ENCODE peak calls at places on chromosome 5, in nine cellular contexts. W is upper lobe of left lung; T is sigmoid colon; K is transverse colon; Y is CD4-positive, alpha-beta memory T cell; R is mesenchymal stem cell; Q is bronchial epithelial cell; S is IMR-90; D is effector memory CD4-positive, alpha-beta T cell. A is an unnamed sample. For H3K36me3, the result is how much of the 10 kb centered on the place peaks cover.

GRCh38 chr5:74205745-74206570 is 434.6 kb downstream of the ENC1 start:
- DNase-seq in W (no peak), T (no peak), K (no peak), Y (no peak), R (no peak), Q (no peak), S (no peak), D (no peak), A (no peak)

GRCh38 chr5:7274180-7274579 is 121.8 kb upstream of the ADCY2 start:
- DNase-seq in W (no peak), T (no peak), K (no peak), Y (no peak), R (no peak), Q (no peak), S (no peak), D (no peak), A (no peak)

GRCh38 chr5:81326554-81326953 is 25.2 kb downstream of the ZCCHC9 start:
- DNase-seq in W (no peak), T (no peak), K (no peak), Y (no peak), R (no peak), Q (no peak), S (peak), D (no peak), A (no peak)

GRCh38 chr5:168304349-168304748 is 12.9 kb downstream of the WWC1 start:
- DNase-seq in W (peak), T (no peak), K (no peak), Y (no peak), R (no peak), Q (no peak), S (no peak), D (no peak), A (no peak)

GRCh38 chr5:5721881-5722280 is 299.4 kb downstream of the ICE1 start:
- DNase-seq in W (no peak), T (no peak), K (no peak), Y (no peak), R (no peak), Q (no peak), S (no peak), D (no peak), A (no peak)

GRCh38 chr5:93078082-93079038 is 502.7 kb downstream of the NR2F1-AS1 start:
- DNase-seq in W (no peak), T (peak), K (peak), Y (no peak), R (peak), Q (peak), S (peak), D (no peak), A (no peak)

GRCh38 chr5:14587143-14587542 is 5.6 kb downstream of the OTULINL start:
- DNase-seq in W (peak), T (peak), K (no peak), Y (no peak), R (no peak), Q (no peak), S (no peak), D (no peak), A (no peak)

GRCh38 chr5:34486160-34486765 is 169.9 kb upstream of the RAI14 start:
- DNase-seq in W (peak), T (peak), K (peak), Y (peak), R (peak), Q (peak), S (peak), D (no peak), A (peak)

GRCh38 chr5:77985247-77985646 is 209.1 kb upstream of the TBCA start:
- DNase-seq in W (no peak), T (no peak), K (no peak), Y (no peak), R (no peak), Q (no peak), S (no peak), D (no peak), A (no peak)

GRCh38 chr5:98483301-98483700 is 290.2 kb upstream of the RGMB start:
- DNase-seq in W (no peak), T (no peak), K (no peak), Y (no peak), R (peak), Q (no peak), S (peak), D (no peak), A (no peak)

GRCh38 chr5:41435276-41435675 is 75.1 kb downstream of the PLCXD3 start:
- DNase-seq in W (no peak), T (no peak), K (no peak), Y (no peak), R (no peak), Q (no peak), S (no peak), D (no peak), A (no peak)

GRCh38 chr5:175712681-175713085 is 54.8 kb downstream of the HRH2 start:
- DNase-seq in W (no peak), T (no peak), K (peak), Y (no peak), R (no peak), Q (no peak), S (no peak), D (no peak), A (no peak)

GRCh38 chr5:53490747-53491146 is 10.3 kb downstream of the FST start:
- DNase-seq in W (no peak), T (no peak), K (no peak), Y (no peak), R (peak), Q (peak), S (peak), D (no peak), A (no peak)

GRCh38 chr5:23330726-23331125 is 176.7 kb upstream of the PRDM9 start:
- DNase-seq in W (no peak), T (no peak), K (no peak), Y (no peak), R (no peak), Q (peak), S (no peak), D (no peak), A (no peak)

GRCh38 chr5:163565931-163566608 is 60.7 kb downstream of the MAT2B start:
- DNase-seq in W (peak), T (no peak), K (peak), Y (peak), R (peak), Q (peak), S (peak), D (peak), A (no peak)

DNA sequence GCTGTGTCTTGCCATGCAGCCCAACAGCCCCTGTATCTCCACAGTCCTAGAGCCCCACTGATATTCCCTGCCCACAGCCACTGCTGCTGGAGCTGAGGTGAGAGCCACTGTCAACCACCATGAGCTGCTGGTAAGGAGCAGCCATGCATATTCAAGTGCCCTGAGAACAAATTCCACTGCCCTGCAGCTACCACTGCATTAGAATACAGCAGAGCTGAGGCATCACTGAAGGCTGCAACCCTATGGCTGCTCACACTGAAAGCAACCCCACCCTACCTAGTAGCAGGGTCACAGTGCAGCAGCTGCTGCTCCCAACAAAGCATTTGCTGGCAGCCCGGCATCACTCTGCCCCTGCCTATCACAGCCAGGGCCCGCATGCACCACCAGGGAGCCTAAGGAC is 68.6 kb downstream of the SKIC3 start:
- DNase-seq in W (no peak), T (no peak), K (no peak), Y (no peak), R (no peak), Q (no peak), S (no peak), D (no peak), A (no peak)
- H3K36me3 ChIP-seq in W (under half), T (half or more), K (under half), Y (half or more), R (half or more), Q (under half), S (under half), D (half or more), A (under half)

GRCh38 chr5:10376530-10376929 is 23.0 kb downstream of the MARCHF6 start:
- DNase-seq in W (no peak), T (no peak), K (no peak), Y (no peak), R (no peak), Q (no peak), S (no peak), D (no peak), A (no peak)

GRCh38 chr5:10377081-10377480 is 23.6 kb downstream of the MARCHF6 start:
- DNase-seq in W (no peak), T (no peak), K (no peak), Y (no peak), R (no peak), Q (no peak), S (no peak), D (no peak), A (no peak)

GRCh38 chr5:10374623-10375022 is 21.1 kb downstream of the MARCHF6 start:
- DNase-seq in W (no peak), T (no peak), K (no peak), Y (no peak), R (no peak), Q (no peak), S (no peak), D (no peak), A (no peak)

GRCh38 chr5:10372726-10373709 is 19.5 kb downstream of the MARCHF6 start:
- DNase-seq in W (no peak), T (no peak), K (no peak), Y (no peak), R (no peak), Q (no peak), S (no peak), D (no peak), A (peak)

GRCh38 chr5:10374032-10374431 is 20.5 kb downstream of the MARCHF6 start:
- DNase-seq in W (no peak), T (no peak), K (no peak), Y (no peak), R (no peak), Q (no peak), S (no peak), D (no peak), A (no peak)
- H3K36me3 ChIP-seq in W (under half), T (under half), K (under half), Y (under half), R (under half), Q (under half), S (under half), D (under half), A (under half)

GRCh38 chr5:463952-464351 is 21.0 kb downstream of the EXOC3 start:
- DNase-seq in W (peak), T (peak), K (peak), Y (peak), R (no peak), Q (no peak), S (no peak), D (peak), A (no peak)

GRCh38 chr5:466661-467310 is 23.8 kb downstream of the EXOC3 start:
- DNase-seq in W (no peak), T (peak), K (peak), Y (no peak), R (no peak), Q (no peak), S (no peak), D (no peak), A (no peak)

GRCh38 chr5:464446-464842 is 21.5 kb downstream of the EXOC3 start:
- DNase-seq in W (peak), T (peak), K (peak), Y (no peak), R (no peak), Q (no peak), S (no peak), D (no peak), A (no peak)

GRCh38 chr5:464843-465590 is 22.0 kb downstream of the EXOC3 start:
- DNase-seq in W (peak), T (peak), K (peak), Y (no peak), R (no peak), Q (no peak), S (no peak), D (no peak), A (no peak)

DNA sequence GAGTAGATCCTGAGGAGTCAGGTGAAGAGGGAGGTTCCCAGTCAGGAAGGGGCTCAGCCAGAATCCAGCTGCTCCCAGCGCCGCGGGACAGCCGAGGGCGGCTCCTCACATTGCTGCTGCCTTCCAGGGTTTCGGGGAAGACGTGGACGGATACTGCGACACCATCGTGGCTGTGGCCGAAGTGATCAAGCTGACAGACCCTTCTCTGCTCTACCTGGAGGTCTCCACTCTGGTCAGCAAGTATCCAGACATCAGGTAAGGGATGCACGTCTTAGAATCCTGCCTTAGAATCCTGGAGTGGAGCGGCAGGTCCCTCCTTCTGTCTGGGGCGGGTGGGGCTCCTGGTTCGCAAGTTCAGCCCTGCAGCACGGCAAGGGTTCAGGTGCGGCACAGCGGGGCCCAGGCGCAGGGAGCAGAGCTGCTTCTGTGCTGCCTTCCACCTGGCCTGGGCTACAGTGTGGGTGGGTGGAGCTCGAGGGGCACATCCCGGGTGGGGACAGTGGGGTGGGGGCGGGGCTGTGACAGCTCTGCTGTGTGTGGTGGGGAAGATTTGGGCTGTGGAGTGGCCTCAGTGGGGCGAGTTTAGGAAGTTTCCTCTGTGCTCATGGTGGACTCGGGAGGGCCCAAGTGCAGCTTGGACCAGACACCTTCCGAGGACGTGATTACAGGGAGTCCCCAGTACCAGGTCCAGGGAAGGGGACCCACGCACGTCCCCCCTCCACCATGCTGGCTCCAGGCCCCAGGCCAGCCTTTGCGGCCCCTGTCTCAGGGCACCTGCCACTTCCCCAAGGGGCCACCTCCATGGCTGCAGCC is 22.8 kb downstream of the EXOC3 start:
- DNase-seq in W (no peak), T (peak), K (peak), Y (no peak), R (no peak), Q (no peak), S (no peak), D (no peak), A (no peak)
- H3K36me3 ChIP-seq in W (under half), T (half or more), K (under half), Y (under half), R (half or more), Q (under half), S (half or more), D (under half), A (under half)

DNA sequence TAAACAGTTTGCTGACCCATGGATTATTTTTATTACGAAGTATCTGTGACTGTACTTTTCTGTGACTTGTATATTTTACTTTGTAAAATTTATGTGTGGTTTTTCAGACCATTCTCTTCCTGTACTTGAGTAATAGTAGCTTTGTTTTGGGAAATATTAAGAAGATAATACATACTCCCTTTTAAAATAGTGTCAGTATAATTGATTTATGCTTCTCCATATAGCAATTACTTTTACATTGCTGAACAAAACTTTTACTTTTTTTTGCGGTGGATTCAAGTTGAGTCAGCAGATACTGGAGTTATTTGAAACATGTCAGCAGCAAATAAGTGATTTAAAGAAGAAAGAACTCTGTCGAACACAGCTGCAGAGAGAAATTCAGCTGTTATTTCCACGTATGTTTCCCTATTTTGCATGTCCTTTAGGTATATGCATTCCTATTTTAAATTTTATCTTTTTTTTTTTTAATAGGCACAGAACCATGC is 28.4 kb downstream of the TENT2 start:
- DNase-seq in W (no peak), T (no peak), K (no peak), Y (no peak), R (peak), Q (no peak), S (peak), D (no peak), A (no peak)
- H3K36me3 ChIP-seq in W (under half), T (half or more), K (under half), Y (under half), R (half or more), Q (under half), S (under half), D (under half), A (under half)

DNA sequence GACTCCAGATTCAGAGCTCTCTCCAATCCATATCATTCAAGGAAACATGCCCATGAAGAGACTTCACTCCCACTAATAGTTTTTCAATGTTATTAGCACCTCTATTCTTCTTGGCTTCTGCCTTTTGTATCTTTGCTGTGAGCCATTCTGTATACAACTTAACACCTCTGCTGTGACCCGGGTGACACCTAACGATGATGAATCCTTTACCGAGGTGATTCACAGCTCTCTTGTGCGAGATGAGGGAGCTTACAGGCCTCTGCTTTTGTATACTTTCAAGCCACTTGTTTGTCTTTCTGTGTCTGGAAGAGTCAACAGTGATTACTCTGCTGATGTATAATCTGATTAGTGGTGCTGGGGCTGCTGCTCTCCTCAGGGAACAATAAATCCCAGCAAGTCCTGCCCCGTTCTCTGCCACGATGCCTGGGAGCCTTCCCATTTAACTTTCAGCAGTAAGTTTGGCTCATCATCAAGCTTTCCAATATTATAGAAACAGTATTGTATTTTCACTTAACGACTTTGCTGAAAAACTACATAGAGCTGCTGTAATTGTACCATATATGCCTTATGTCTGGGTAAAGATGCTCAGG is 442.9 kb upstream of the SGCD start:
- DNase-seq in W (no peak), T (no peak), K (no peak), Y (no peak), R (no peak), Q (peak), S (peak), D (no peak), A (no peak)
- H3K36me3 ChIP-seq in W (under half), T (under half), K (under half), Y (under half), R (under half), Q (under half), S (under half), D (under half), A (under half)

GRCh38 chr5:151139015-151139414 is 18.6 kb downstream of the ANXA6 start:
- DNase-seq in W (no peak), T (no peak), K (no peak), Y (peak), R (no peak), Q (no peak), S (no peak), D (peak), A (no peak)
- H3K36me3 ChIP-seq in W (under half), T (half or more), K (under half), Y (half or more), R (half or more), Q (under half), S (half or more), D (half or more), A (under half)

GRCh38 chr5:116524505-116524904 is 50.1 kb downstream of the SEMA6A start:
- DNase-seq in W (no peak), T (no peak), K (no peak), Y (no peak), R (no peak), Q (no peak), S (no peak), D (no peak), A (no peak)
- H3K36me3 ChIP-seq in W (under half), T (under half), K (under half), Y (under half), R (under half), Q (under half), S (under half), D (under half), A (under half)

GRCh38 chr5:136525546-136525945 is 160.2 kb upstream of the TRPC7 start:
- DNase-seq in W (no peak), T (no peak), K (no peak), Y (no peak), R (no peak), Q (no peak), S (no peak), D (no peak), A (no peak)
- H3K36me3 ChIP-seq in W (under half), T (under half), K (under half), Y (under half), R (under half), Q (under half), S (under half), D (under half), A (under half)

GRCh38 chr5:82673460-82673859 is 395.3 kb upstream of the RPS23 start:
- DNase-seq in W (no peak), T (no peak), K (no peak), Y (no peak), R (no peak), Q (no peak), S (no peak), D (no peak), A (no peak)

GRCh38 chr5:82666312-82666711 is 388.2 kb upstream of the RPS23 start:
- DNase-seq in W (no peak), T (no peak), K (no peak), Y (no peak), R (no peak), Q (no peak), S (no peak), D (no peak), A (no peak)

GRCh38 chr5:82669720-82670119 is 391.6 kb upstream of the RPS23 start:
- DNase-seq in W (no peak), T (no peak), K (no peak), Y (no peak), R (no peak), Q (peak), S (no peak), D (no peak), A (no peak)

GRCh38 chr5:82674718-82675117 is 396.6 kb upstream of the RPS23 start:
- DNase-seq in W (no peak), T (no peak), K (no peak), Y (no peak), R (no peak), Q (no peak), S (no peak), D (no peak), A (no peak)

GRCh38 chr5:82670692-82671091 is 392.5 kb upstream of the RPS23 start:
- DNase-seq in W (no peak), T (no peak), K (no peak), Y (no peak), R (no peak), Q (no peak), S (no peak), D (no peak), A (no peak)
- H3K36me3 ChIP-seq in W (under half), T (under half), K (under half), Y (under half), R (under half), Q (under half), S (under half), D (under half), A (under half)

DNA sequence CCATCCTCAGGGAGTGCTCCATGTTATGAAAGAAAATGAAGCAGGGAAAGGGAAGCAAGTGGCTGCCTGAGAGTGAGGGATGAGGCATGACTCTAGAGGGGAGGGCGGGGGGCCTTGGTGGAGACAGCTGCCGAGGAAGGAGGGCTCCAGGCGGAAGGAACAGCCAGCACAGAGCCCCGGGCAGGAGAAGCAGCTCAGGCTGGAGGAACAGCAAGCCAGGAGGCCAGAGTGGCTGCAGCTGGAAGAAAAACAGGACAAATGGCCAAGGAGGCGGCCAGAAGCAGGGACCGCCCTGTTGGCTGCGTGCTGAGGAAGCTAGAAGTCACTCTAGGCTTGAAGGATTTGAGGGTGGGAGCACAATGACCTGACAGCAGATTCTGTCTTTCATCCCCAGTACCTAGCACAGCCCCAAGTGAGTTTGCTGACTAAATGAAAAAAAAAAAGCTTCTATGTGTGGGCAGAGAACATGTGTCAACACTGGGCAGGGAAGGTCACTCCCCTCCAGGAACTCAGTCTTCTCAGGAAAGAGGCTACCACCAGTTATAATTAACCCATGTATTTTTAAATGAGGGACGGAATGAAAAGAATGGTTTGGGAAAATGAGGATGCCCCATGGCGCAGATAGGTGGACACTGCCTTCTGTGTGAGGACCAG is 142.8 kb downstream of the DCP2 start:
- DNase-seq in W (no peak), T (peak), K (peak), Y (no peak), R (no peak), Q (peak), S (peak), D (no peak), A (no peak)
- H3K36me3 ChIP-seq in W (under half), T (under half), K (under half), Y (under half), R (under half), Q (under half), S (under half), D (under half), A (under half)